ENCODE peak calls at places on chromosomes 1 and 21, in seven cellular contexts. L is sigmoid colon, W is GM12878, T is left ventricle myocardium inferior, J is AG09309, P is fibroblast of mammary gland, S is heart right ventricle. Z is an unnamed sample.

GRCh38 chr1:245143849-245144248 is 10.9 kb upstream of the KIF26B start:
- DNase-seq in L (no peak), W (no peak), T (no peak), J (no peak), P (no peak), S (no peak), Z (no peak)

GRCh38 chr1:43621386-43621785 is 28.6 kb upstream of the KDM4A start:
- DNase-seq in L (no peak), W (no peak), T (no peak), J (no peak), P (peak), S (no peak), Z (no peak)

GRCh38 chr1:24027838-24028468 is 47.8 kb upstream of the SRSF10 start:
- DNase-seq in L (no peak), W (peak), T (no peak), J (no peak), P (peak), S (no peak), Z (peak)

GRCh38 chr1:222926566-222926965 is 111.7 kb downstream of the DISP1 start:
- DNase-seq in L (no peak), W (no peak), T (no peak), J (no peak), P (peak), S (no peak), Z (no peak)

GRCh38 chr1:200373811-200374231 is 36.0 kb downstream of the ZNF281 start:
- DNase-seq in L (no peak), W (no peak), T (no peak), J (no peak), P (no peak), S (no peak), Z (no peak)

GRCh38 chr1:165444897-165445370 is at the start of gene RXRG:
- DNase-seq in L (peak), W (no peak), T (peak), J (no peak), P (peak), S (peak), Z (no peak)

GRCh38 chr1:32782086-32782485 is 35.1 kb downstream of the YARS1 start:
- DNase-seq in L (no peak), W (no peak), T (no peak), J (no peak), P (peak), S (no peak), Z (no peak)

GRCh38 chr1:191700922-191701321 is 457.3 kb upstream of the RGS18 start:
- DNase-seq in L (no peak), W (no peak), T (no peak), J (no peak), P (no peak), S (no peak), Z (no peak)

GRCh38 chr1:91924146-91924545 is 25.1 kb upstream of the BRDT start:
- DNase-seq in L (no peak), W (no peak), T (no peak), J (peak), P (peak), S (no peak), Z (peak)

GRCh38 chr1:247288341-247288740 is 32.5 kb downstream of the VN1R5 start:
- DNase-seq in L (no peak), W (no peak), T (no peak), J (no peak), P (no peak), S (no peak), Z (no peak)

GRCh38 chr1:210792703-210793102 is 341.2 kb downstream of the KCNH1 start:
- DNase-seq in L (no peak), W (no peak), T (no peak), J (peak), P (peak), S (no peak), Z (peak)

GRCh38 chr1:150093805-150094204 is 26.2 kb downstream of the VPS45 start:
- DNase-seq in L (no peak), W (no peak), T (no peak), J (no peak), P (no peak), S (no peak), Z (no peak)

GRCh38 chr1:113804421-113805255 is 7.6 kb downstream of the RSBN1 start:
- DNase-seq in L (no peak), W (no peak), T (no peak), J (peak), P (peak), S (no peak), Z (no peak)

GRCh38 chr1:201763439-201764140 is 65.4 kb upstream of the IPO9 start:
- DNase-seq in L (no peak), W (no peak), T (no peak), J (no peak), P (peak), S (no peak), Z (no peak)

GRCh38 chr1:227945891-227946623 is 1.7 kb downstream of the WNT9A start:
- DNase-seq in L (peak), W (no peak), T (peak), J (peak), P (peak), S (peak), Z (peak)

GRCh38 chr1:89941110-89941770 is 53.7 kb upstream of the ZNF326 start:
- DNase-seq in L (no peak), W (peak), T (no peak), J (no peak), P (no peak), S (no peak), Z (no peak)

GRCh38 chr1:43554444-43554992 is 23.8 kb downstream of the PTPRF start:
- DNase-seq in L (no peak), W (no peak), T (no peak), J (peak), P (peak), S (no peak), Z (no peak)

GRCh38 chr1:151944110-151944858 is 35.0 kb upstream of the THEM4 start:
- DNase-seq in L (no peak), W (no peak), T (no peak), J (no peak), P (peak), S (no peak), Z (no peak)

GRCh38 chr1:55631508-55631907 is 416.3 kb upstream of the USP24 start:
- DNase-seq in L (no peak), W (no peak), T (no peak), J (peak), P (peak), S (no peak), Z (no peak)

GRCh38 chr1:203026666-203027663 is 674 bp downstream of the PPFIA4 start:
- DNase-seq in L (no peak), W (no peak), T (no peak), J (no peak), P (no peak), S (peak), Z (no peak)

GRCh38 chr1:97056386-97056785 is 334.8 kb downstream of the PTBP2 start:
- DNase-seq in L (no peak), W (no peak), T (no peak), J (no peak), P (no peak), S (no peak), Z (no peak)

GRCh38 chr1:164728719-164729118 is 169.7 kb downstream of the PBX1 start:
- DNase-seq in L (no peak), W (no peak), T (no peak), J (peak), P (peak), S (no peak), Z (no peak)

GRCh38 chr1:12143631-12144155 is 23.1 kb upstream of the TNFRSF1B start:
- DNase-seq in L (peak), W (no peak), T (peak), J (peak), P (peak), S (peak), Z (peak)

GRCh38 chr1:96973605-96974004 is 252.0 kb downstream of the PTBP2 start:
- DNase-seq in L (no peak), W (no peak), T (peak), J (no peak), P (peak), S (no peak), Z (peak)

GRCh38 chr1:179129702-179130473 is 48.0 kb downstream of the TOR3A start:
- DNase-seq in L (no peak), W (peak), T (no peak), J (no peak), P (no peak), S (no peak), Z (no peak)

GRCh38 chr1:248231117-248231516 is at the start of gene OR2M4:
- DNase-seq in L (no peak), W (no peak), T (no peak), J (no peak), P (no peak), S (no peak), Z (no peak)

GRCh38 chr21:33396966-33397365 is 6.2 kb upstream of the IFNGR2 start:
- DNase-seq in L (no peak), W (no peak), T (peak), J (no peak), P (peak), S (peak), Z (no peak)

GRCh38 chr1:234771642-234772344 is 161.8 kb upstream of the IRF2BP2 start:
- DNase-seq in L (no peak), W (no peak), T (no peak), J (no peak), P (no peak), S (no peak), Z (no peak)

GRCh38 chr1:247360991-247361721 is 29.5 kb upstream of the ZNF496 start:
- DNase-seq in L (peak), W (no peak), T (peak), J (no peak), P (peak), S (peak), Z (no peak)

GRCh38 chr1:186957339-186957738 is 128.6 kb downstream of the PLA2G4A start:
- DNase-seq in L (no peak), W (no peak), T (no peak), J (no peak), P (peak), S (no peak), Z (no peak)

GRCh38 chr1:21586926-21587601 is 77.8 kb downstream of the ALPL start:
- DNase-seq in L (no peak), W (no peak), T (peak), J (peak), P (peak), S (peak), Z (peak)

GRCh38 chr1:245404527-245404926 is 249.7 kb downstream of the KIF26B start:
- DNase-seq in L (no peak), W (no peak), T (no peak), J (no peak), P (no peak), S (no peak), Z (no peak)

GRCh38 chr1:115809847-115810246 is 31.1 kb downstream of the NHLH2 start:
- DNase-seq in L (no peak), W (no peak), T (no peak), J (no peak), P (no peak), S (no peak), Z (no peak)

GRCh38 chr1:2821970-2822620 is 20.6 kb upstream of the TTC34 start:
- DNase-seq in L (no peak), W (no peak), T (peak), J (no peak), P (no peak), S (peak), Z (no peak)

GRCh38 chr1:5389101-5389885 is 602.9 kb downstream of the NPHP4 start:
- DNase-seq in L (no peak), W (no peak), T (no peak), J (no peak), P (no peak), S (no peak), Z (no peak)
- H3K4me3 ChIP-seq in L (no peak), W (no peak), T (no peak), J (no peak), P (no peak), S (no peak), Z (no peak)

GRCh38 chr1:226706664-226707063 is 32.4 kb downstream of the ITPKB start:
- DNase-seq in L (peak), W (no peak), T (no peak), J (no peak), P (no peak), S (no peak), Z (no peak)

GRCh38 chr1:226702318-226702956 is 36.6 kb downstream of the ITPKB start:
- DNase-seq in L (peak), W (no peak), T (no peak), J (peak), P (peak), S (no peak), Z (no peak)

GRCh38 chr1:226700861-226701260 is 38.2 kb downstream of the ITPKB start:
- DNase-seq in L (no peak), W (no peak), T (no peak), J (no peak), P (no peak), S (no peak), Z (no peak)

GRCh38 chr1:226704169-226704921 is 34.7 kb downstream of the ITPKB start:
- DNase-seq in L (no peak), W (no peak), T (no peak), J (no peak), P (no peak), S (no peak), Z (no peak)

GRCh38 chr1:226702957-226703831 is 35.9 kb downstream of the ITPKB start:
- DNase-seq in L (peak), W (no peak), T (peak), J (no peak), P (peak), S (peak), Z (no peak)
- TF ChIP-seq CTCF in L (no peak), W (no peak), T (no peak), J (no peak), P (no peak), S (no peak), Z (no peak)

GRCh38 chr1:44820945-44821715 is 12.8 kb downstream of the BTBD19 start:
- DNase-seq in L (peak), W (no peak), T (no peak), J (no peak), P (no peak), S (peak), Z (no peak)
- H3K4me3 ChIP-seq in L (peak), W (no peak), T (peak), J (no peak), P (no peak), S (peak), Z (no peak)

DNA sequence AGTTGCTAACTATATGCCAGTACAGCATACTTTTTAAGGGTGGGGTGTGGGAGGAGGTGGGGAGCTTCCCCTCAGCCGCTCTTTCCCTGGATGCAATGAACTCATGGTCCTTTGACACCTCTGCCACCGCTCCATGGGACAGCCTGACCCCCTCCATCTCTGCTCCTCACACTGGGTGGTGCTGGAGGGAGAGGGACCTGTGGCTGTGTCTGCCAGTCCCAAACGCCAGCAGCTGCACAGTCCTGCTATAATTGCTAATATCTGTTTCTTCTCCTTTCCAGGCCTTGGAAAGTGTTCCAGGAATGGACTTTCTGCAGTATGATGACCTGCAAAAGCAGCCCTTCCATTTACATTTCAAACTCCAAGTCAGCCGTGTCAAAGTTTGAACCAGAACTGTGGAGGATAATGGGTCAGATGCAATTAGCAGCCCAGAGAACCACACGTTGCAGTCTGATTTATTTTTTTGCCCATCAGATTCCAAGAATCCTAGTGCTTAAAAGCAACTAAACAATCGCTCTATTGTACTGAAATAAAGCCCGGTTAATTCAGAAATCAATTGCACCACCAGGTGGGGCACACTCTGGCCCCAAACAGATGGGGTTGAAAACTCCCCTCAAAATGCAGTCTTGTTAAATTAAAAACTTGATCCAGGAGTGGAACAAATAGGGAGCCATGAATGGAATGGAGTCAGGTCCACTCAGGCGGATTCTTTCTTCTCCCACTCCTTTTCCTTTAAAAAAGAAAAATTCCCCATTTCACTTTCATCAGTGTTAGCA is 160.6 kb upstream of the LMO4 start:
- DNase-seq in L (no peak), W (no peak), T (no peak), J (no peak), P (no peak), S (no peak), Z (no peak)
- TF ChIP-seq CTCF in L (no peak), W (no peak), T (no peak), J (no peak), P (peak), S (no peak), Z (peak)

DNA sequence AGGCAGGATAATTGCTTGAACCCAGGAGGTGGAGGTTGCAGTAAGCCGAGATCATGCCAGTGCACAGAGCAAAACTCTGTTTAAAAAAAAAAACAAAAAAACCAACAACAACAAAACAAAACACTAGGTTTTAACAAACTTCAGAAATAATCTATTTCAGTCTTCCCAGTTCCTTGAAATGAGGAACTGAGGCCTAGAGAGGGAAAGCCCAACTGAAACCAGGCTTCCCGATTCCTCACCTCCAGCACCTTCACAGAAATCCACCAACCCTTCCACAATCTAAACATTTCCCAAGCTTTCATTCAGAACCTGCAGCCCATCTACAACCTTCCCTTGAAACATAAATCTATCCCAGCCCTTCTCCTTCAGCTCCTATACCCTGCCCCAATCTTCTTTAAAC is 615 bp upstream of the CD52 start:
- DNase-seq in L (no peak), W (no peak), T (no peak), J (no peak), P (no peak), S (no peak), Z (no peak)
- H3K4me3 ChIP-seq in L (no peak), W (peak), T (no peak), J (no peak), P (no peak), S (peak), Z (no peak)

DNA sequence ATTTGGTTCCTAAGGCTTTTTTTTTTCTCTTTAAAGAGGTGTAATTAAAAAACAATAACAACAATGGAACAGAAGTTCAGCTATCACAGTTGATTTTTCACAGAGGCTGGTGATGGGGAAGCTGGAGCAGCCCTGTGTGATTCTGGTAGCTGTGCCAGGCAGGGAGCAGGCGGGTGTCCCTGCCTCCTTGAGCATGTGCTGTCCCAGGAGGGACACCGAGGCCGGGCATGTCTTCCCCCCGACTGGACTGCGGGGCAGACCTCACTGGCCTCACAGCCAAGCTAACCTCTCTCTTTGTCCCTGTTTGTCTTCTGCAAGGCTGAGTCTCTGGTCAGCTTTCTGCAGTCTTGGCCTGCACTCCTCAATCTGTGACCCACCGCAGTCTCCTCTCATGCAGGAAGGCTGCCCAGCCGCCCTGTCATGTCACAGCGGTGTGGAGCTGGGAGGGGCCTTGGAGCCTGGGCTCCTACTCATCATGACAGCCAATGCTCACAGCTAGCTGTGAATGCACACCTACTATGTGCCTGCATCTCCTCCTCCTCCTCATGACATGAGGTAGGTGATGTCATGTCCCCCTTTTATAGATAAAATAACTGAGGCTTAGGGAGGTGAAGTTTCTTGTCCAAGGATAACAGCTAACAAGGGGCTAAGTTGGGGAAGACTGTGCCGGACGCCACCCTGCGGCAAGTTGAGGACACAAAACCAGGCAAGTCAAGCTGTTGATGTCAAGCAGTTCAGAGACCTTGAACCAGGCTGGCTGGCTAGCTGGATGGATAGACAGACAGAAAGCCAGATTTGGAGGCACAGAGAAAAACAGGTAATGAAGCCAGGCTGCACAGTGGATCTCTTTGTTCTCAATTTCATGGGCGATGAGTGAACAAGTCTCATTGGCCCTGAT is 10.2 kb upstream of the ACTL8 start:
- DNase-seq in L (no peak), W (no peak), T (no peak), J (no peak), P (no peak), S (no peak), Z (no peak)
- TF ChIP-seq CTCF in L (no peak), W (no peak), T (no peak), J (no peak), P (no peak), S (no peak), Z (no peak)

GRCh38 chr1:198641506-198641905 is 2.7 kb downstream of the PTPRC start:
- DNase-seq in L (no peak), W (no peak), T (no peak), J (no peak), P (peak), S (no peak), Z (no peak)
- H3K4me3 ChIP-seq in L (no peak), W (peak), T (no peak), J (no peak), P (no peak), S (peak), Z (no peak)

GRCh38 chr21:45640888-45641479 is 2.5 kb upstream of the PCBP3 start:
- DNase-seq in L (no peak), W (peak), T (no peak), J (no peak), P (peak), S (peak), Z (no peak)
- TF ChIP-seq CTCF in L (no peak), W (peak), T (no peak), J (peak), P (peak), S (no peak), Z (peak)